ENCODE peak calls at places on chromosomes 16 and 17, in seven cellular contexts. J is heart right ventricle, N is NCI-H1417, R is left colon, W is RWPE2, T is PC-3, B is HEK293T. V is an unnamed sample.

GRCh38 chr16:10277597-10277996 is 95.4 kb upstream of the GRIN2A start:
- DNase-seq in B (no peak), N (no peak), R (no peak), T (no peak), W (no peak), J (no peak), V (no peak)

GRCh38 chr16:83308414-83308813 is 499.4 kb upstream of the HSBP1 start:
- DNase-seq in W (no peak), R (no peak), J (no peak), N (no peak), B (no peak), T (no peak), V (no peak)

GRCh38 chr17:78272181-78272913 is 40.9 kb downstream of the TMEM235 start:
- DNase-seq in J (no peak), W (peak; percentile 87), N (peak; percentile 42), T (peak; percentile 47), B (no peak), R (peak; percentile 81), V (no peak)

GRCh38 chr16:74743668-74744299 is 30.8 kb downstream of the FA2H start:
- DNase-seq in B (peak; percentile 62), R (peak; percentile 96), J (no peak), N (peak; percentile 81), T (peak; percentile 95), W (peak; percentile 93), V (peak; percentile 90)

GRCh38 chr16:68786685-68787418 is 49.8 kb downstream of the CDH1 start:
- DNase-seq in T (no peak), R (peak; percentile 41), W (no peak), B (no peak), J (no peak), N (peak; percentile 79), V (peak; percentile 38)

GRCh38 chr17:43952724-43953666 is 745 bp downstream of the PYY start:
- DNase-seq in T (no peak), R (no peak), J (no peak), B (no peak), N (no peak), W (no peak), V (no peak)

GRCh38 chr16:89613101-89613953 is at the start of gene DPEP1:
- DNase-seq in W (peak; percentile 64), B (no peak), T (no peak), R (no peak), J (no peak), N (no peak), V (no peak)

GRCh38 chr16:57316390-57317017 is 32.0 kb upstream of the PLLP start:
- DNase-seq in W (no peak), J (no peak), B (no peak), R (no peak), N (no peak), T (peak; percentile 64), V (peak; percentile 80)

GRCh38 chr16:11361751-11362742 is 16.8 kb downstream of the RMI2 start:
- DNase-seq in R (no peak), N (no peak), B (peak; percentile 5), J (no peak), T (peak; percentile 41), W (no peak), V (no peak)

GRCh38 chr16:87608400-87608985 is 6.2 kb downstream of the JPH3 start:
- DNase-seq in T (peak; percentile 63), J (peak; percentile 70), B (peak; percentile 77), W (no peak), R (peak; percentile 34), N (no peak), V (peak; percentile 84)

GRCh38 chr16:1524366-1524765 is 9.1 kb upstream of the TMEM204 start:
- DNase-seq in R (no peak), J (peak; percentile 8), W (no peak), B (no peak), N (no peak), T (no peak), V (no peak)

GRCh38 chr17:34762078-34762477 is 182.7 kb downstream of the TMEM132E start:
- DNase-seq in R (no peak), N (no peak), J (no peak), T (no peak), B (no peak), W (no peak), V (no peak)

GRCh38 chr17:29108806-29109476 is 66.0 kb downstream of the PIPOX start:
- DNase-seq in J (no peak), T (no peak), N (no peak), R (no peak), B (no peak), W (no peak), V (no peak)

V was measured in hepatic stellate cell.